ENCODE peak calls at places on chromosomes 16 and 17, in seven cellular contexts. D is A549, Q is cardiac fibroblast, R is coronary artery, Y is AG09309, W is kidney epithelial cell, C is tibial nerve. A is an unnamed sample.

GRCh38 chr16:23827245-23827543 is 8.6 kb upstream of the PRKCB start:
- DNase-seq in D (no peak), Q (no peak), R (no peak), Y (no peak), W (no peak), C (no peak), A (no peak)

GRCh38 chr17:31321481-31321880 is at the start of gene EVI2A:
- DNase-seq in D (no peak), Q (peak), R (no peak), Y (peak), W (peak), C (no peak), A (peak)

GRCh38 chr17:17749921-17750320 is 68.7 kb downstream of the RAI1 start:
- DNase-seq in D (peak), Q (peak), R (no peak), Y (no peak), W (no peak), C (no peak), A (peak)

GRCh38 chr17:46822388-46822921 is 4.0 kb upstream of the WNT3 start:
- DNase-seq in D (no peak), Q (no peak), R (no peak), Y (no peak), W (no peak), C (no peak), A (no peak)

GRCh38 chr16:4309102-4309832 is 6.6 kb upstream of the GLIS2 start:
- DNase-seq in D (no peak), Q (no peak), R (no peak), Y (no peak), W (no peak), C (no peak), A (no peak)

GRCh38 chr17:2262146-2262587 is 41.4 kb downstream of the SMG6 start:
- DNase-seq in D (peak), Q (peak), R (no peak), Y (no peak), W (no peak), C (no peak), A (no peak)

GRCh38 chr17:56819431-56820145 is 14.1 kb downstream of the C17orf67 start:
- DNase-seq in D (peak), Q (peak), R (no peak), Y (peak), W (no peak), C (peak), A (peak)

GRCh38 chr16:50499254-50499653 is 48.9 kb upstream of the NKD1 start:
- DNase-seq in D (no peak), Q (no peak), R (no peak), Y (no peak), W (no peak), C (no peak), A (no peak)

GRCh38 chr17:74358696-74359095 is 3.0 kb downstream of the BTBD17 start:
- DNase-seq in D (peak), Q (no peak), R (no peak), Y (no peak), W (no peak), C (no peak), A (no peak)

GRCh38 chr16:80583466-80583865 is 42.7 kb downstream of the DYNLRB2 start:
- DNase-seq in D (no peak), Q (peak), R (no peak), Y (peak), W (no peak), C (no peak), A (peak)

GRCh38 chr16:86580063-86580797 is 1.9 kb downstream of the FOXL1 start:
- DNase-seq in D (no peak), Q (no peak), R (peak), Y (no peak), W (no peak), C (no peak), A (no peak)

DNA sequence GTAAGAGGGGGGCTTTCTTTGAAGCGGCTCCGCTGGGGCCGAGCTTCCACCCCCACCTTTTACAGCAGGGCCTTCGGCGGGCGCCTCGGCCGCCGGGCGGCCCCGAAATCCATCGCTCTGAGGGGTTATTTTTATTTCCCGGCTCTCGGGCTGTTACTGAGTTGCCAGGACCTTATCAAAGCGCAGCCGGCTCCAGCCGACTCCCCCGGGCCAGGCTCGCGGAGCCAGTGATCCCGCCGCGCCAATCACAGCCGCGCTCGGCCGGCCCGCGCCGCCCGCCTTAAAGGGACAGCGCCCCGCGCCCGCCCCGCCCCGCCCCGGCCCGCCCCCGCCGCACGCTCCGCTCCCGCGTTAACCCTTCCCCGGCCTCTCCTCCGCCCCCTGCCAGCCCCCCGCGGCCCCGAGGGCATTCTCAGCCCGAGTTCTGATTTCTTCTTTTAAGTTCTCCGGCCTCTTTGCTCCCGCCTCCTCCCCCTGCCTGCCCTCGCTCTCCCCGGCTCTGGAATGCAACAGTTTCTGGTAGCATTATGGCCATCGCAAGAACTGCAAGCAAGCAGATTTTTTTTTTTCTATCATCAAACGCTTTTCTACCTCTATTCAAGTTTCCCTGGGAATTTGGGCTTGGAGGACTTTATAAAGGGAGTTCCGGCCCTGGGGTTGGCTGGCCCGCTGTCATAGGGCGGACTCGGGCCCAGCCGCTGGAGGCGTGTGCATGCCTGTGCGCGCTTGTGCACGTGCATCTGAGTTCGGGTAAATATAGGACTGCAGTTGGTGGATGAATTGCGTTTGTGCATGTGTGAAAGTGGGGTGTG is at the start of gene AXIN2:
- DNase-seq in D (peak), Q (peak), R (peak), Y (peak), W (peak), C (peak), A (no peak)
- TF ChIP-seq CTCF in D (no peak), Q (peak), R (no peak), Y (no peak), W (peak), C (peak), A (peak)

DNA sequence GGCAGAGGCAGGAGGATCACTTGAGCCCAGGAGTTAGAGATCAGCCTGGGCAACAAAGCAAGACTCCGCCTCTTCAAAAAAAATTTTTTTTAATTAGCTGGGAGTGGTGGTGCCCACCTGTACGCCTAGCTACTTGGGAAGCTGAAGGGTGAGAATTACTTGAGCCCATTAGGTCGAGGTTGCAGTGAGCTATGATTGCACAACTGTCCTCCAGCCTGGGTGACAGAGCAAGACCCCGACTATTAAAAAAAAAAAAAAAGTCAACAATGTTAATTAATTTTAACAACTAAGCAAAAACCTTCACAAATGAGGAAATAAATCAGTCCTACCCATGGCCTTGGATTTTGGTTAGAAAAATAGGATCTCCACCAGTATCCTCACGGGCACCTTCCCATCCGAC is 5.4 kb downstream of the DHX58 start:
- DNase-seq in D (no peak), Q (no peak), R (no peak), Y (no peak), W (no peak), C (no peak), A (no peak)
- H3K4me3 ChIP-seq in D (peak), Q (no peak), R (peak), Y (no peak), W (no peak), C (peak), A (no peak)

DNA sequence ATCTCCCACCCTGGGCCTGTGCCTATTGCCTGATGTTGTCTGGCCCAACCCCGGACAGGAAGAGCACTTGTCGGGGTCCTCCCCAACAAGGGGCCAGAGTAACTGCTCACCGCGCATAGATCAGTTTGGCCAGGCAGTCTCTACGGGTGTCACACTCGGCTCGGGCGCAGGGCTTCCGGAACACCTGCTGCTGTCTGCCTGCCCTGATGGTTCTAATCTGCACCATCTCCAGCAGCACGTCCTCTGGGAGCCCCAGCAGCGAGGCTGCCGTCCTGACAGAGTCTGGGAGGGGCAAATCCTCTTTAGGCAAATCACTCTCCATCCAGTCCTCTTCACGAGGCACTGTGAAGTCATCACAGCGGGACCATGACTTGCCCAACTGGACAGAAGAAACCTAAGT is 24.0 kb downstream of the MYO19 start:
- DNase-seq in D (no peak), Q (no peak), R (no peak), Y (no peak), W (no peak), C (no peak), A (no peak)
- TF ChIP-seq CTCF in D (no peak), Q (no peak), R (no peak), Y (no peak), W (no peak), C (no peak), A (no peak)

GRCh38 chr16:29663829-29664132 is 734 bp downstream of the SPN start:
- DNase-seq in D (no peak), Q (no peak), R (no peak), Y (no peak), W (no peak), C (no peak), A (no peak)

GRCh38 chr16:29662000-29662728 is 883 bp upstream of the SPN start:
- DNase-seq in D (no peak), Q (no peak), R (no peak), Y (no peak), W (no peak), C (no peak), A (no peak)

GRCh38 chr16:29662729-29663019 is 373 bp upstream of the SPN start:
- DNase-seq in D (no peak), Q (no peak), R (no peak), Y (no peak), W (no peak), C (no peak), A (no peak)

GRCh38 chr16:29664133-29664912 is 1.3 kb downstream of the SPN start:
- DNase-seq in D (no peak), Q (no peak), R (no peak), Y (no peak), W (no peak), C (no peak), A (no peak)

DNA sequence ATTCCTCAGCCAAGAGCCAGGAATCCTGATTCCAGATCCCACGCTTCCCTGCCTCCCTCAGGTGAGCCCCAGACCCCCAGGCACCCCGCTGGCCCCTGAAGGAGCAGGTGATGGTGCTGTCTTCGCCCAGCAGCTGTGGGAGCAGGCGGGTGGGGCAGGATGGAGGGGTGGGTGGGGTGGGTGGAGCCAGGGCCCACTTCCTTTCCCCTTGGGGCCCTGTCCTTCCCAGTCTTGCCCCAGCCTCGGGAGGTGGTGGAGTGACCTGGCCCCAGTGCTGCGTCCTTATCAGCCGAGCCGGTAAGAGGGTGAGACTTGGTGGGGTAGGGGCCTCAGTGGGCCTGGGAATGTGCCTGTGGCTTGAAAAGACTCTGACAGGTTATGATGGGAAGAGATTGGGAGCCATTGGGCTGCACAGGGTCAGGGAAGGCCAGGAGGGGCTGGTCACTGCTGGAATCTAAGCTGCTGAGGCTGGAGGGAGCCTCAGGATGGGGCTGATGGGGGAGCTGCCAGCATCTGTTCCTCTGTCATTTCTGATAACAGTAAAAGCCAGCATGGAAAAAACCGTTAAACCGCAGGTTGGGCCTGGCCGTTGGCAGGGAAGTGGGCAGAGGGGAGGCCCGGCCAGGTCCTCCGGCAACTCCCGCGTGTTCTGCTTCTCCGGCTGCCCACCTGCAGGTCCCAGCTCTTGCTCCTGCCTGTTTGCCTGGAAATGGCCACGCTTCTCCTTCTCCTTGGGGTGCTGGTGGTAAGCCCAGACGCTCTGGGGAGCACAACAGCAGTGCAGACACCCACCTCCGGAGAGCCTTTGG is at the start of gene SPN:
- DNase-seq in D (no peak), Q (no peak), R (no peak), Y (no peak), W (no peak), C (no peak), A (no peak)
- H3K4me3 ChIP-seq in D (no peak), Q (no peak), R (peak), Y (no peak), W (no peak), C (peak), A (peak)

DNA sequence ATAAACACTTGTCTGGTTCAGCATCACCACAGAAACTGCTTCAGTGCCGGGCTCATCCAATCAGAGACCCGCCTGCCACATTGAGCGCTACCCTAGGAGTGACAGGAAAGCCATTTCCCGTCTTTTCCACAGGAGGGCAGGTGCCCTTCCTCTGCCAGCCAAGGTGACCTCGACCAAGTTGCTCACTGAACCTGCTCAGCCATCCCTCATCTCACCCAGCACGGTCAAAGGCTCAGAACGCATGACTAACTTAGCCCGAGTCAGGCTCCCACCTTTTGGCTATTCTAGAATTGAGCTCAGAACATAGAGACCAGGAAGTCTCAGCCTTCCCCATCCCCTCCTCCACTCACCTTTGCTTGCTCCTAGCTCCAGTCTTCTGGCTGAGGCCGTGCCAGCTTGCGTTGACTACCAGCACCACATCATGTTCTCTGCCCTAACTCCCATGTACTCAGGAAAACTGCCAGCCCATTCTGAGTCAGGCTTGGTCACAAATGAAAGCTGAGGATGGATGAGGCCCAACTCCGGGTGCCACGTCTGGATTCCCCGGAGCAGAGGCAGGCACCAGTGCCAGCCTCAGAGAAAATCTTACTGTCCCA is 15.6 kb downstream of the MRPS23 start:
- DNase-seq in D (no peak), Q (peak), R (peak), Y (no peak), W (peak), C (no peak), A (no peak)
- TF ChIP-seq CTCF in D (no peak), Q (peak), R (no peak), Y (peak), W (peak), C (no peak), A (no peak)

A was measured in GM12864.